ENCODE peak calls at places on chromosomes 13 and 19, in ten cellular contexts. H is transverse colon, Y is tibial nerve, D is A549, W is ovary, L is HepG2, R is SK-N-SH, U is stomach, E is esophagus muscularis mucosa, J is GM12878. B is an unnamed sample.

GRCh38 chr19:42235181-42235580 is 7.2 kb downstream of the GSK3A start:
- DNase-seq in Y (no peak), D (no peak), U (no peak), R (no peak), L (no peak), H (no peak), J (no peak), W (no peak), E (no peak), B (no peak)

GRCh38 chr13:95710313-95710712 is 33.4 kb downstream of the DNAJC3 start:
- DNase-seq in H (no peak), R (no peak), L (no peak), U (no peak), J (no peak), D (peak; percentile 32), Y (no peak), E (no peak), W (no peak), B (no peak)

GRCh38 chr19:48741222-48741999 is 1.0 kb upstream of the RASIP1 start:
- DNase-seq in E (no peak), Y (no peak), W (peak; percentile 61), D (peak; percentile 63), U (peak; percentile 66), R (peak; percentile 81), J (no peak), L (no peak), H (peak; percentile 59), B (no peak)

GRCh38 chr13:99979453-99980200 is 2.0 kb upstream of the ZIC2 start:
- DNase-seq in E (no peak), J (no peak), L (no peak), W (no peak), R (peak; percentile 56), Y (no peak), U (peak; percentile 14), D (peak; percentile 60), H (no peak), B (no peak)

GRCh38 chr13:37669845-37670244 is 71.3 kb upstream of the POSTN start:
- DNase-seq in J (no peak), Y (no peak), L (no peak), R (no peak), U (no peak), H (no peak), E (no peak), W (no peak), D (no peak), B (no peak)

GRCh38 chr13:75442736-75443234 is 39.2 kb downstream of the TBC1D4 start:
- DNase-seq in Y (no peak), U (no peak), J (no peak), H (peak; percentile 21), E (no peak), L (no peak), D (no peak), W (no peak), R (no peak), B (no peak)

GRCh38 chr19:9673912-9674668 is 810 bp downstream of the ZNF562 start:
- DNase-seq in J (peak; percentile 1), U (no peak), E (no peak), H (no peak), W (no peak), R (no peak), L (peak; percentile 15), Y (no peak), D (peak; percentile 27), B (no peak)

GRCh38 chr13:77274126-77274525 is 52.8 kb downstream of the MYCBP2 start:
- DNase-seq in E (no peak), L (no peak), W (no peak), D (no peak), Y (no peak), U (no peak), J (no peak), H (no peak), R (no peak), B (no peak)

GRCh38 chr19:29475469-29475868 is 50.3 kb upstream of the VSTM2B start:
- DNase-seq in H (no peak), R (no peak), D (no peak), W (no peak), Y (no peak), L (no peak), U (no peak), J (no peak), E (peak; percentile 72), B (no peak)

GRCh38 chr13:23701646-23702045 is 131.4 kb downstream of the TNFRSF19 start:
- DNase-seq in E (no peak), D (no peak), R (no peak), W (peak; percentile 85), J (no peak), H (peak; percentile 38), U (peak; percentile 35), L (no peak), Y (peak; percentile 81), B (peak; percentile 84)

GRCh38 chr19:16588824-16589577 is 16.8 kb upstream of the SLC35E1 start:
- DNase-seq in Y (no peak), H (no peak), D (no peak), L (no peak), E (no peak), W (no peak), U (no peak), R (no peak), J (no peak), B (no peak)

DNA sequence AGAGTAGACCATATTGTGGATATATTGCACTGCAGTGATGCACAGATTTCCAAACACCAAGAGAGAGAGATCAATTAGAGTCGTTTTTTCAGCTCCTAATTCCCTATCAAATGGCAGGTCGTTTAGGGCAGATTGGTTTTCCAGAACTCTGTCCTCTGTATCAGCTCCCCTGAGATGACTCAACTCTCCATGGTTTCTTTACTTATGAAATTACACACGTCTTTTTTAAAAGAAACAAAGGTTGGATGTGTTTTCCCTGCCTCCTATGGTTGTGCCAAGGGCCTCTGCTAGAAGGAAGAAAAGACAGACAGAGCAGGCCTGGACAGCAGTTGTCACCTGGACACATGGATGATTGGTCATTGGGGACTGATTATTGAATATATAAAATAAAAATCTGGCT is 478.1 kb upstream of the NBEA start:
- DNase-seq in H (no peak), Y (no peak), D (peak; percentile 28), E (no peak), U (no peak), J (no peak), R (no peak), W (no peak), L (no peak), B (no peak)
- TF ChIP-seq EP300 in H (no peak), Y (no peak), D (no peak), E (no peak), U (no peak), J (no peak), R (no peak), W (no peak), L (no peak), B (no peak)

GRCh38 chr19:57314146-57314545 is 6.1 kb upstream of the ZNF543 start:
- DNase-seq in R (no peak), D (no peak), H (no peak), E (no peak), W (no peak), L (no peak), U (no peak), Y (no peak), J (no peak), B (no peak)

GRCh38 chr19:57319869-57320179 is 448 bp upstream of the ZNF543 start:
- DNase-seq in J (no peak), E (no peak), U (no peak), L (no peak), H (no peak), D (no peak), W (no peak), Y (no peak), R (no peak), B (no peak)

GRCh38 chr19:57321164-57321563 is 892 bp downstream of the ZNF543 start:
- DNase-seq in R (no peak), Y (no peak), U (no peak), L (no peak), H (no peak), J (no peak), D (no peak), W (no peak), E (no peak), B (no peak)

GRCh38 chr19:57320180-57321084 is at the start of gene ZNF543:
- DNase-seq in U (peak; percentile 95), H (peak; percentile 96), Y (peak; percentile 82), D (peak; percentile 99), J (peak; percentile 77), W (peak; percentile 95), L (peak; percentile 91), R (peak; percentile 98), E (peak; percentile 99), B (peak; percentile 98)

GRCh38 chr19:57317503-57317902 is 2.8 kb upstream of the ZNF543 start:
- DNase-seq in E (no peak), D (no peak), H (no peak), W (no peak), R (peak; percentile 36), U (no peak), L (no peak), Y (no peak), J (no peak), B (no peak)
- TF ChIP-seq EP300 in E (no peak), D (no peak), H (no peak), W (no peak), R (no peak), U (no peak), L (no peak), Y (no peak), J (no peak), B (no peak)

GRCh38 chr13:105638446-105638845 is 897.0 kb downstream of the EFNB2 start:
- DNase-seq in H (no peak), J (no peak), Y (no peak), R (no peak), L (no peak), E (no peak), U (no peak), W (no peak), D (no peak), B (no peak)
- TF ChIP-seq EP300 in H (no peak), J (no peak), Y (no peak), R (no peak), L (no peak), E (no peak), U (no peak), W (no peak), D (no peak), B (no peak)

GRCh38 chr19:44765949-44766335 is 11.7 kb upstream of the CBLC start:
- DNase-seq in R (no peak), Y (no peak), L (no peak), J (no peak), W (no peak), U (no peak), D (no peak), H (no peak), E (no peak), B (no peak)

GRCh38 chr19:44762033-44762432 is 13.5 kb downstream of the BCL3 start:
- DNase-seq in D (peak; percentile 52), W (no peak), J (no peak), L (no peak), R (no peak), H (no peak), Y (no peak), E (no peak), U (no peak), B (peak; percentile 39)

GRCh38 chr19:44767295-44768180 is 10.2 kb upstream of the CBLC start:
- DNase-seq in E (no peak), Y (no peak), D (no peak), L (no peak), R (no peak), H (no peak), J (no peak), W (no peak), U (no peak), B (no peak)

GRCh38 chr19:44770550-44771257 is 7.0 kb upstream of the CBLC start:
- DNase-seq in U (peak; percentile 98), Y (peak; percentile 84), R (peak; percentile 94), H (peak; percentile 98), L (peak; percentile 89), E (peak; percentile 97), W (peak; percentile 89), J (peak; percentile 97), D (peak; percentile 99), B (peak; percentile 94)

GRCh38 chr19:44764975-44765948 is 12.4 kb upstream of the CBLC start:
- DNase-seq in R (no peak), D (peak; percentile 89), L (peak; percentile 91), U (no peak), W (no peak), J (no peak), H (peak; percentile 84), E (no peak), Y (no peak), B (peak; percentile 64)
- TF ChIP-seq EP300 in R (no peak), D (no peak), L (peak; percentile 71), U (no peak), W (no peak), J (no peak), H (peak; percentile 22), E (no peak), Y (peak; percentile 40), B (no peak)